ENCODE peak calls at places on chromosomes 3 and 15, in six cellular contexts. H is mesendoderm, M is trophoblast cell, I is IMR-90, X is mesenchymal stem cell, A is H1. C is an unnamed sample.

GRCh38 chr3:14162178-14162577 is 16.2 kb downstream of the XPC start:
- DNase-seq in H (no peak), M (no peak), I (no peak), X (no peak), A (no peak), C (no peak)

GRCh38 chr15:45199136-45199810 is 11.5 kb upstream of the SHF start:
- DNase-seq in H (peak), M (peak), I (no peak), X (peak), A (no peak), C (peak)

GRCh38 chr3:129611812-129612349 is 5.4 kb upstream of the PLXND1 start:
- DNase-seq in H (peak), M (peak), I (peak), X (peak), A (no peak), C (no peak)

GRCh38 chr3:119891944-119892721 is 110.2 kb downstream of the NR1I2 start:
- DNase-seq in H (peak), M (peak), I (peak), X (peak), A (peak), C (peak)

GRCh38 chr3:152060701-152061100 is 187.3 kb downstream of the SUCNR1 start:
- DNase-seq in H (peak), M (no peak), I (no peak), X (no peak), A (no peak), C (no peak)

GRCh38 chr15:82176528-82176927 is 86.0 kb downstream of the EFL1 start:
- DNase-seq in H (no peak), M (no peak), I (no peak), X (no peak), A (no peak), C (no peak)

GRCh38 chr3:39907981-39908380 is 98.6 kb downstream of the MYRIP start:
- DNase-seq in H (peak), M (no peak), I (no peak), X (no peak), A (no peak), C (no peak)

GRCh38 chr3:22377421-22377820 is 626.4 kb upstream of the ZNF385D start:
- DNase-seq in H (no peak), M (no peak), I (no peak), X (peak), A (no peak), C (no peak)

GRCh38 chr15:34049096-34049495 is 10.1 kb upstream of the AVEN start:
- DNase-seq in H (peak), M (peak), I (peak), X (peak), A (no peak), C (no peak)

GRCh38 chr3:109224333-109224732 is 87.8 kb downstream of the C3orf85 start:
- DNase-seq in H (peak), M (peak), I (no peak), X (no peak), A (peak), C (no peak)

GRCh38 chr3:178382388-178383061 is 153.7 kb upstream of the KCNMB2 start:
- DNase-seq in H (no peak), M (peak), I (peak), X (peak), A (no peak), C (no peak)

GRCh38 chr3:158727499-158728377 is 4.5 kb downstream of the RARRES1 start:
- DNase-seq in H (peak), M (peak), I (peak), X (peak), A (no peak), C (peak)

GRCh38 chr15:49604625-49605409 is 15.8 kb downstream of the FAM227B start:
- DNase-seq in H (no peak), M (no peak), I (no peak), X (no peak), A (no peak), C (no peak)

GRCh38 chr15:63408514-63408913 is 26.9 kb upstream of the CA12 start:
- DNase-seq in H (no peak), M (no peak), I (no peak), X (no peak), A (no peak), C (no peak)

GRCh38 chr3:79249701-79250100 is 518.1 kb downstream of the ROBO1 start:
- DNase-seq in H (no peak), M (no peak), I (peak), X (no peak), A (no peak), C (no peak)

GRCh38 chr15:38745136-38745535 is 180.5 kb upstream of the RASGRP1 start:
- DNase-seq in H (no peak), M (no peak), I (peak), X (peak), A (no peak), C (no peak)

GRCh38 chr3:16249336-16249735 is 15.4 kb downstream of the DPH3 start:
- DNase-seq in H (peak), M (no peak), I (peak), X (peak), A (no peak), C (peak)

GRCh38 chr3:188486126-188486525 is 332.2 kb downstream of the LPP start:
- DNase-seq in H (no peak), M (no peak), I (peak), X (peak), A (no peak), C (no peak)

GRCh38 chr15:43648649-43649429 is at the start of gene CATSPER2:
- DNase-seq in H (no peak), M (no peak), I (no peak), X (no peak), A (no peak), C (no peak)

GRCh38 chr15:51103330-51103729 is 8.6 kb upstream of the TNFAIP8L3 start:
- DNase-seq in H (no peak), M (no peak), I (peak), X (peak), A (no peak), C (no peak)

GRCh38 chr15:31360843-31361763 is 34.5 kb downstream of the KLF13 start:
- DNase-seq in H (no peak), M (no peak), I (no peak), X (no peak), A (no peak), C (no peak)

GRCh38 chr3:32177702-32178198 is 60.7 kb upstream of the CMTM8 start:
- DNase-seq in H (peak), M (peak), I (peak), X (peak), A (no peak), C (peak)

GRCh38 chr3:183265157-183265642 is 12.1 kb downstream of the B3GNT5 start:
- DNase-seq in H (peak), M (no peak), I (no peak), X (peak), A (no peak), C (no peak)

GRCh38 chr3:4772171-4772804 is 206.9 kb upstream of the BHLHE40 start:
- DNase-seq in H (no peak), M (no peak), I (peak), X (peak), A (no peak), C (no peak)

GRCh38 chr15:77632760-77633133 is at the start of gene LINGO1:
- DNase-seq in H (peak), M (no peak), I (no peak), X (peak), A (no peak), C (peak)

GRCh38 chr3:127134466-127134865 is 58.5 kb upstream of the PRR23E start:
- DNase-seq in H (no peak), M (no peak), I (no peak), X (no peak), A (no peak), C (no peak)

GRCh38 chr15:77506311-77507150 is 85.8 kb downstream of the HMG20A start:
- DNase-seq in H (no peak), M (no peak), I (no peak), X (no peak), A (no peak), C (no peak)

GRCh38 chr15:75230524-75231371 is 27.4 kb upstream of the GOLGA6C start:
- DNase-seq in H (peak), M (peak), I (no peak), X (no peak), A (no peak), C (no peak)

GRCh38 chr3:71423151-71423906 is 160.2 kb downstream of the FOXP1 start:
- DNase-seq in H (peak), M (no peak), I (no peak), X (no peak), A (no peak), C (no peak)

DNA sequence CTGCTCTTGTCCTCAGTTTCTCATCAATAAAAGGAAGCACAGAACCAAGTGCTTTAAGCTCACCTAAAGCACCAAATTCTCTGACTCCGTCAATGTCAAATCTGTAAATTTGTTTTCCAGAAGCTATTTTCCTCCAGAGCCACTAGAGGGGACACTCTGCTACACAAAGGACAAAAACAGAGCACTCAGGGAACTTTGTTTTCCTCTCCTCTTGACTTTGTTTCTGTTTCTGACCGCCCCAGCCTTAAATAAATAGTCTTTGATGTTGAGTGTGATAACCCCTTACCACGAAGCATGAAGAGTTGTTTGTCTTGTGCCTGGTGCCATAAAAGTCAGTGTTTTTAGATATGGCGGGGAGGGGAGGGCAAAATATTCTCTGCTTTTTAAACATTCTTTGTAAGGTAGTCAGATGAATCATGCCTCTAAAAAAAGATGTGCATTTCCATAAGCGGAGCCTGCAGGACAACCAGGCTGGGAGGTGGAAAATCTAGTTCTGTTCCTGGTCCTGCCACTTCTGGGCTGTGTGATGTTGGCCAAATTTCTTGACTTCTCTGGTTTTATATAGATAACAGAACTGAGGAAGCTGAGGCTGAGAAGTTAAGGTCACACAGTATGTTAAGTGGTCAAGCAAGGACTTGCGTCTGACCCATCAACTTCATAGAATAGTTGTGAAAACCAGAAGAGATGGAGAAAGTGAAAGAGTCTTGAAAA is 7.3 kb upstream of the ZBTB38 start:
- DNase-seq in H (peak), M (peak), I (peak), X (peak), A (no peak), C (peak)
- H3K4me3 ChIP-seq in H (no peak), M (no peak), I (peak), X (no peak), A (no peak), C (no peak)

GRCh38 chr3:123102249-123102648 is 35.4 kb downstream of the PDIA5 start:
- DNase-seq in H (no peak), M (no peak), I (no peak), X (no peak), A (no peak), C (no peak)

GRCh38 chr3:123100192-123100776 is 33.5 kb downstream of the PDIA5 start:
- DNase-seq in H (no peak), M (no peak), I (no peak), X (no peak), A (no peak), C (no peak)

GRCh38 chr3:123096701-123097100 is 29.9 kb downstream of the PDIA5 start:
- DNase-seq in H (no peak), M (no peak), I (peak), X (peak), A (no peak), C (no peak)

GRCh38 chr3:123098411-123099330 is 31.8 kb downstream of the PDIA5 start:
- DNase-seq in H (peak), M (peak), I (no peak), X (no peak), A (no peak), C (no peak)

GRCh38 chr3:123099331-123100191 is 32.7 kb downstream of the PDIA5 start:
- DNase-seq in H (peak), M (no peak), I (no peak), X (no peak), A (no peak), C (no peak)
- H3K4ac ChIP-seq in H (peak), M (peak), I (no peak), X (no peak), A (peak), C (no peak)

GRCh38 chr3:8504611-8504973 is 3.0 kb downstream of the LMCD1 start:
- DNase-seq in H (no peak), M (no peak), I (no peak), X (no peak), A (no peak), C (no peak)

GRCh38 chr3:8503871-8504610 is 2.4 kb downstream of the LMCD1 start:
- DNase-seq in H (peak), M (no peak), I (no peak), X (no peak), A (no peak), C (no peak)

GRCh38 chr3:8505621-8506020 is 4.0 kb downstream of the LMCD1 start:
- DNase-seq in H (no peak), M (no peak), I (no peak), X (no peak), A (no peak), C (no peak)

GRCh38 chr3:8507496-8507895 is 5.9 kb downstream of the LMCD1 start:
- DNase-seq in H (no peak), M (no peak), I (no peak), X (no peak), A (no peak), C (no peak)

DNA sequence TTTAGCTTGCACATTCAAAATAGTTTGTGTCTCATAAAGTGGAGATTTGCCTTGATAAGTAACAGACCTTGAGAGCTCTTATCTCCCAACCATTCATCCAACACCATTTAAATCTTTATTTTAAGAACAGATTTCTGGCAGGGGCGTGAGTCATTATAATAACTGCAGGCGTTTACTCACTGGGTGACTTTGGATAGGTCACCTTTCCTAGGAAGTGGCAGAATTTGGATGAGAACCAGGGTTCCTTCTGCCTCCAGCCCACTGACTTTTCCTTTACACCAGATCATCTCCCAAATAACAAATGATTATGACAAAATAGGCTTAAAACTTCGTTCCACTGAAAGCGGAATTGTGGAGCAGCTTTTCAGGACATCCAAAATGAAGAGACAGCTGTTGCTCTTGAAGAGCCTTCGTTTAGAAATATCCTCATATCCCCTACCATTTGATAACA is 5.0 kb downstream of the LMCD1 start:
- DNase-seq in H (no peak), M (no peak), I (peak), X (no peak), A (no peak), C (no peak)
- H3K4me3 ChIP-seq in H (no peak), M (no peak), I (no peak), X (no peak), A (no peak), C (no peak)

GRCh38 chr3:34301313-34301712 is 502.9 kb downstream of the PDCD6IP start:
- DNase-seq in H (no peak), M (no peak), I (no peak), X (no peak), A (no peak), C (peak)

GRCh38 chr3:34305266-34305665 is 506.8 kb downstream of the PDCD6IP start:
- DNase-seq in H (peak), M (no peak), I (no peak), X (no peak), A (no peak), C (no peak)
- H3K4ac ChIP-seq in H (no peak), M (no peak), I (no peak), X (no peak), A (no peak), C (no peak)

DNA sequence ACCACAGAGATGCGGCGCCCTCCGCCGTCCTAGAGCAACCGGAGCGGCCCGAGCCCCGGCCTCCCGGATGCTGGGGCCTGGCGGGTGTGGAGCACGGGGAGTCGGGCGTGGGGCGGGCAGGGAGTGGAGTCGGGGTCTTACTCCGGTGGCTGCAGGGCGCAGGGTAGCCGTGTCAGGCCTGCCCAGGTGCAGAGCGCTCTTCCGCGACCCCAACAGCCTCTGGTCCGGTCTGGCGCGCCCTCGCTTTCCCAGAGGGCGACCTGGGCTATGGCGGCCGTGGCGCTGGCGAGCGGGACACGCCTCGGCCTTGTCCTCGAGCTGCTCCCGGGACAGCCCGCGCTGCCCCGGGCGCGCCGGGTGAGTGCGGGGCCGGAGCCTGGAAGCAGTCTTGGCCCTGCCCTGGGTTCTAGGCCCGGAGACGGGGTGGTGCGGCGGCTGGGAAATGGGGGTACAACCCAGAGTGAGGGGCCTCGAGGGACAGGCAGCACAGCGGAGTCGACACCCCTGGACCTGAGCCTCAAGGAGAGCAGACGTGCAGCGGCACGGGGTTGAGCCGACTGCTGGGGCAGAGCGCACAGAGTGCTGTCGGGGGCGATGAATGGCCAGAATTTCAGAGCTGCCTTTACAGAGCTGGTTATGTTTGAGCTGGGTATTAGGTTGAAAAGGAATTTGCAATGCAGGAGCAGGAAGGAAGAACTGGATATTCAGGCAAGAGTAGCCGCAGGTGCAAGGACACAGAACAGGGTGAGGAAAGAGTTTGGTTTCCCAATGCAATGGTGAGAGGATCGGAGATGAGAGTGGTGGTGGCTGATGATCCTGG is at the start of gene ZNF662:
- DNase-seq in H (no peak), M (peak), I (no peak), X (no peak), A (no peak), C (no peak)
- H3K4me3 ChIP-seq in H (no peak), M (no peak), I (peak), X (no peak), A (no peak), C (no peak)

GRCh38 chr3:48240711-48241491 is at the start of gene ZNF589:
- DNase-seq in H (peak), M (peak), I (peak), X (peak), A (peak), C (peak)
- H3K4ac ChIP-seq in H (peak), M (peak), I (peak), X (no peak), A (peak), C (peak)

DNA sequence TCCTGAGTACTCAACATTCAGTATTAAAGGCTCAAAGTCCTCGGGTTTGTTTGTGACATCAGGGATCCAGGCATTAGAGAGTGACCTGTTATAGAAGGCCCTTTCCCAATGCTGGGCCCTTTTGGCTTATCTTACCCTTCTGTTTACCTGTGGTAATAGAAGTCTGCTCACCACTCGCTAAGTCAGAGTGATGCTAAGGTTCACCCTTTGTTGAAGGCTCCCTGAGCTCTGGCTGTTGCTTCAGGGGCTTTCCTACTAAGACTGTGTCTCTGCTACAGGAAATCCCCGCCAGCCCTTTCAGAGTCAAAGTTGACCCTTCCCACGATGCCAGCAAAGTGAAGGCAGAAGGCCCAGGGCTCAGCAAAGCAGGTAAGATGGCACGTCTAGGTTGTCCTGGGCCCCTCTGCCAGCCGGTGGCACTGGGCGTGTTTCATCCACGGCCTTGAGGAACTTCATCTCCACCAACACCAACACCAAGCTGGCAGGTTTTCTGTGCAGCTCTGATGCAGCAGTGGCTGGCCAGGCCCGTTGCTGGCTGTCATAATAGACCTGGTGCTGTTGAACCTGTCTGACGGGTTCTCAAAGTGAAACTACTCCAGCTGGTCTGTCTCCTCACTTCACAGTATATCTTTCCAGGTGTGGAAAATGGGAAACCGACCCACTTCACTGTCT is 99.1 kb downstream of the DNASE1L3 start:
- DNase-seq in H (no peak), M (peak), I (no peak), X (no peak), A (no peak), C (no peak)
- H3K4me3 ChIP-seq in H (no peak), M (no peak), I (no peak), X (no peak), A (no peak), C (no peak)

C was measured in neuronal stem cell.